ENCODE peak calls at places on chromosomes 16 and 17, in nine cellular contexts. F, X, L, B, K, Z, N, O and C are unnamed samples.

GRCh38 chr16:12784076-12784475 is 19.6 kb downstream of the CPPED1 start:
- DNase-seq in L (no peak), B (no peak), F (no peak), O (no peak), N (no peak), Z (no peak), K (no peak), X (peak), C (peak)

GRCh38 chr16:16915771-16916170 is 536.8 kb downstream of the NPIPA7 start:
- DNase-seq in N (no peak), B (no peak), X (no peak), L (no peak), O (no peak), F (no peak), Z (no peak), K (no peak), C (no peak)

GRCh38 chr16:22316411-22316811 is 19.2 kb downstream of the POLR3E start:
- DNase-seq in L (no peak), F (no peak), N (no peak), Z (no peak), K (no peak), O (no peak), X (no peak), B (peak), C (no peak)

GRCh38 chr17:74432484-74433391 is 850 bp downstream of the GPRC5C start:
- DNase-seq in B (no peak), K (no peak), L (no peak), X (no peak), N (no peak), Z (no peak), F (no peak), O (no peak), C (no peak)

GRCh38 chr17:75807861-75808260 is 23.3 kb downstream of the UNK start:
- DNase-seq in O (no peak), X (no peak), Z (no peak), N (no peak), F (no peak), K (no peak), L (no peak), B (no peak), C (no peak)

GRCh38 chr17:57527437-57528083 is 217.5 kb downstream of the CCDC182 start:
- DNase-seq in B (no peak), F (no peak), X (no peak), N (no peak), Z (no peak), K (no peak), L (no peak), O (no peak), C (no peak)

GRCh38 chr16:84026601-84027000 is 16.0 kb downstream of the SLC38A8 start:
- DNase-seq in Z (no peak), B (no peak), N (no peak), F (no peak), X (no peak), L (no peak), K (no peak), O (no peak), C (no peak)

GRCh38 chr17:30235386-30236296 is at the start of gene SLC6A4:
- DNase-seq in K (no peak), X (no peak), N (no peak), L (no peak), F (no peak), Z (no peak), B (no peak), O (no peak), C (peak)

GRCh38 chr17:16199093-16199492 is 16.2 kb downstream of the NCOR1 start:
- DNase-seq in O (no peak), B (no peak), K (peak), F (no peak), X (no peak), N (peak), Z (no peak), L (no peak), C (no peak)

GRCh38 chr16:72247821-72248253 is 75.9 kb upstream of the PMFBP1 start:
- DNase-seq in Z (no peak), B (no peak), X (peak), L (no peak), K (peak), O (peak), F (no peak), N (peak), C (no peak)

GRCh38 chr16:7501868-7502267 is 169.2 kb downstream of the RBFOX1 start:
- DNase-seq in X (no peak), F (no peak), K (no peak), B (no peak), Z (no peak), O (no peak), N (no peak), L (no peak), C (no peak)

GRCh38 chr17:43671075-43671692 is 9.5 kb upstream of the MEOX1 start:
- DNase-seq in O (peak), B (no peak), F (peak), N (no peak), X (peak), K (no peak), L (no peak), Z (no peak), C (peak)

GRCh38 chr17:80692931-80693467 is 148.4 kb downstream of the RPTOR start:
- DNase-seq in F (no peak), N (no peak), Z (no peak), L (no peak), X (no peak), O (no peak), B (no peak), K (no peak), C (no peak)

GRCh38 chr17:20156196-20157077 is 147.3 kb downstream of the SPECC1 start:
- DNase-seq in O (peak), L (peak), B (no peak), K (peak), N (peak), Z (peak), F (no peak), X (peak), C (peak)

GRCh38 chr16:1048442-1049112 is 24.0 kb upstream of the SSTR5 start:
- DNase-seq in F (peak), B (no peak), N (peak), K (peak), L (peak), Z (peak), O (peak), X (peak), C (no peak)

GRCh38 chr16:26169451-26169850 is 477.7 kb downstream of the HS3ST4 start:
- DNase-seq in O (no peak), N (no peak), K (no peak), B (no peak), X (no peak), Z (no peak), F (no peak), L (no peak), C (no peak)

GRCh38 chr17:57861000-57861736 is 11.3 kb upstream of the MRPS23 start:
- DNase-seq in Z (peak), L (peak), K (peak), O (peak), X (no peak), N (peak), B (peak), F (peak), C (peak)

GRCh38 chr17:6427284-6427781 is 7.6 kb downstream of the AIPL1 start:
- DNase-seq in X (peak), F (no peak), N (peak), Z (no peak), O (peak), K (no peak), B (no peak), L (no peak), C (no peak)

GRCh38 chr17:4393806-4394205 is 27.3 kb upstream of the UBE2G1 start:
- DNase-seq in O (no peak), X (no peak), L (no peak), B (no peak), Z (no peak), K (no peak), N (no peak), F (no peak), C (no peak)

GRCh38 chr17:8695241-8695640 is 49.4 kb downstream of the CCDC42 start:
- DNase-seq in N (no peak), K (no peak), L (no peak), X (no peak), Z (no peak), B (no peak), O (no peak), F (no peak), C (peak)

GRCh38 chr16:11402745-11403533 is 57.7 kb downstream of the RMI2 start:
- DNase-seq in K (no peak), B (no peak), N (no peak), X (no peak), O (no peak), L (no peak), F (peak), Z (no peak), C (no peak)

GRCh38 chr16:1726661-1727502 is 20.9 kb downstream of the MAPK8IP3 start:
- DNase-seq in X (no peak), F (no peak), L (no peak), O (no peak), B (no peak), Z (no peak), N (no peak), K (no peak), C (no peak)

GRCh38 chr16:61323456-61323855 is 712.8 kb downstream of the CDH8 start:
- DNase-seq in K (no peak), L (no peak), X (peak), N (peak), Z (no peak), O (no peak), F (no peak), B (no peak), C (no peak)

GRCh38 chr16:87380875-87381274 is 2.7 kb downstream of the FBXO31 start:
- DNase-seq in Z (no peak), O (peak), L (no peak), B (no peak), K (no peak), F (no peak), X (no peak), N (peak), C (no peak)

GRCh38 chr17:61464121-61464905 is 12.1 kb downstream of the TBX4 start:
- DNase-seq in B (no peak), F (no peak), O (no peak), K (no peak), N (no peak), X (no peak), L (no peak), Z (no peak), C (no peak)

GRCh38 chr16:2427526-2427925 is 1.7 kb upstream of the CCNF start:
- DNase-seq in X (no peak), B (no peak), F (no peak), K (no peak), O (no peak), Z (no peak), L (no peak), N (no peak), C (no peak)

GRCh38 chr16:69350536-69351133 is 951 bp downstream of the TMED6 start:
- DNase-seq in K (no peak), F (no peak), O (no peak), X (no peak), N (no peak), Z (peak), L (no peak), B (no peak), C (no peak)

GRCh38 chr16:19886061-19886792 is 1.6 kb upstream of the GPRC5B start:
- DNase-seq in B (peak), F (peak), L (peak), Z (peak), O (peak), X (peak), N (peak), K (peak), C (peak)
- H3K4me3 ChIP-seq in B (peak), F (peak), L (peak), Z (peak), O (peak), X (peak), N (peak), K (peak), C (peak)

GRCh38 chr16:85137323-85138072 is 25.2 kb upstream of the CIBAR2 start:
- DNase-seq in O (peak), X (peak), Z (peak), B (no peak), N (peak), L (peak), K (peak), F (peak), C (peak)
- H3K4me3 ChIP-seq in O (peak), X (peak), Z (peak), B (no peak), N (peak), L (peak), K (no peak), F (no peak), C (peak)

GRCh38 chr17:73342549-73343167 is 30.9 kb upstream of the CDC42EP4 start:
- DNase-seq in F (no peak), L (no peak), K (no peak), O (peak), X (peak), B (no peak), N (peak), Z (no peak), C (peak)
- H3K4me3 ChIP-seq in F (no peak), L (no peak), K (no peak), O (peak), X (peak), B (no peak), N (peak), Z (peak), C (no peak)

DNA sequence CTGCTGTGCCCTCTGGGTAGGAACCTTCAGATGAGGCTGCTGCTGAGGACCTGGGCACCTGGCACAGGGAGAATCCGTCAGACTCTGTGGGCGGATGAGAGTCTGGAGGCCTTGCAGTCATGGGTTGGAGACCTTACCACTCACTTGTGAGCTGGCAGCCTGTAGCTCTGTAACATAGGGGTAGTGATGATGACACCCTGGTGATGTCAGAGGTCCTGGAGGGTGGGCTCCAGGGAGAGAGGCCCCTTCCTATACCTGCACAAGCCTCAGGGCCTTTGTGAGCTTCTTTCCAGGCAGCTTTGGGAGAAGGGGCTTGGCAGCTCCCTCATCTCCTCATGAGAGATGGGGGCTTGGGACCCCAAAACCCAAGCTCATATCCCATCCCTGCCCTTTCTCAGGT is 1.6 kb downstream of the MIEF2 start:
- DNase-seq in F (no peak), K (no peak), B (no peak), N (no peak), Z (no peak), L (no peak), O (no peak), X (no peak), C (no peak)
- H3K4me3 ChIP-seq in F (no peak), K (no peak), B (no peak), N (no peak), Z (peak), L (peak), O (no peak), X (no peak), C (no peak)

GRCh38 chr17:10729334-10730193 is at the start of gene TMEM220:
- DNase-seq in L (peak), O (peak), N (peak), X (peak), Z (peak), K (peak), F (peak), B (peak), C (peak)
- H3K4me3 ChIP-seq in L (peak), O (peak), N (peak), X (peak), Z (peak), K (peak), F (peak), B (peak), C (peak)

DNA sequence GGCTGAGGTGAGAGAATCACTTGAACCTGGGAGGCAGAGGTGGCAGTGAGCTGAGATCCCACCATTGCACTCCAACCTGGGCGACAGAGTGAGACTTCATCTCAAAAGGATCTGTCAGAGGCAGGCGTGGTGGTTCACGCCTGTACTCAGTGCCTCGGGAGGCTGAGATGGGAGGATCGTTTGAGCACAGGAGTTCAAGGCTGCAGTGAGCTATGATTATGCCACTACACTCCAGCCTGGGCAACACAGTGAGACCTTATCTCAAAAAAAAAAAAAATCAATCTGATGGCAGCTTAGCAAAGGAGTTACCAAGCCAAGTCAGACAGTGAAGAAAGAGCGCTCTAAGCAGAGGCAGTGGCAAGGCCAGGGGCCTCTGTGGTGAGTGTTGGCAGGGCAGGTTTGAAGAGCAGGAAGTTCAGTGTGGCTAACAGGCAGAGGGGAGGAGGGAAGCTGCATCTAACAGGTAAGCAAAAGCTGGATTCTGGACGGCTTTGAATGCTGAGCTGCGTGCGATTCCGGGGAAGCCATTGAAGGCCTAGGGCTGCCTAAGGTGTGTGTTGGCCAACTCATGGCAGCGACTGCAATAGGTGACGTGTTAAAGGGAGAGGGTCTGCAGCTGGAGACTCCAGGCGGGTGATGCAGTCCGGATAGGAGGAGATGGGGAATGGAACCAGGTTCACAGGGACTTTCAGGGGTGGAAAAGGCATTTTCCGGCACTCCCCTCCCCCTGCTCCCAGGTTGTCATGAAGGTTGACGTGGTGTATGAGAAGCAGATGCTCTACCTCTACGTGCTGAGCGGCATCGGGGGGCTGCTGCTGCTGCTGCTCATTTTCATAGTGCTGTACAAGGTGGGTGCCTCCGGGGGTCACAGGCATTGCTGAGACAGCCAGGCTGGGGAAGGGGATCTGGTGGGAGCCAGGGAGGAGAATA is 7.0 kb downstream of the ZNF768 start:
- DNase-seq in Z (no peak), K (no peak), L (no peak), F (no peak), X (no peak), O (no peak), N (no peak), B (no peak), C (no peak)
- H3K4me3 ChIP-seq in Z (no peak), K (no peak), L (no peak), F (no peak), X (no peak), O (no peak), N (no peak), B (no peak), C (no peak)

GRCh38 chr16:49788505-49788904 is 67.4 kb downstream of the ZNF423 start:
- DNase-seq in B (no peak), X (no peak), F (peak), Z (no peak), N (no peak), O (no peak), L (peak), K (no peak), C (no peak)
- H3K4me3 ChIP-seq in B (no peak), X (no peak), F (no peak), Z (no peak), N (no peak), O (no peak), L (no peak), K (no peak), C (no peak)

GRCh38 chr16:46883353-46883689 is 841 bp upstream of the GPT2 start:
- DNase-seq in F (no peak), O (no peak), X (no peak), Z (no peak), B (no peak), N (no peak), K (no peak), L (no peak), C (no peak)

GRCh38 chr16:46883690-46884512 is at the start of gene GPT2:
- DNase-seq in K (peak), Z (peak), B (peak), O (peak), F (peak), X (peak), N (peak), L (peak), C (peak)

GRCh38 chr16:46882304-46882939 is 1.7 kb upstream of the GPT2 start:
- DNase-seq in B (no peak), L (no peak), N (no peak), X (no peak), Z (no peak), K (no peak), F (no peak), O (no peak), C (no peak)

GRCh38 chr16:46884513-46885293 is 541 bp downstream of the GPT2 start:
- DNase-seq in O (no peak), L (no peak), Z (no peak), K (peak), N (peak), X (no peak), B (no peak), F (no peak), C (peak)

GRCh38 chr16:46882940-46883307 is 1.2 kb upstream of the GPT2 start:
- DNase-seq in L (no peak), Z (no peak), B (no peak), N (no peak), F (no peak), O (no peak), X (no peak), K (no peak), C (no peak)
- H3K4me3 ChIP-seq in L (peak), Z (no peak), B (no peak), N (no peak), F (no peak), O (no peak), X (no peak), K (no peak), C (no peak)

GRCh38 chr17:1783271-1783670 is 21.4 kb downstream of the SERPINF1 start:
- DNase-seq in B (no peak), Z (no peak), O (peak), K (no peak), F (peak), L (peak), N (no peak), X (no peak), C (no peak)
- H3K4me3 ChIP-seq in B (no peak), Z (no peak), O (no peak), K (no peak), F (no peak), L (peak), N (no peak), X (no peak), C (no peak)